ENCODE peak calls at places on chromosomes 6 and 20, in six cellular contexts. D is cerebellum; I is small intestine; B is HepG2; C is EH; L is activated CD8-positive, alpha-beta T cell treated with anti-CD3 and anti-CD28 coated beads for 36 hours. A is an unnamed sample.

GRCh38 chr20:19047040-19047950 is 165.1 kb upstream of the SLC24A3 start:
- DNase-seq in D (no peak), I (peak; percentile 77), B (no peak), C (no peak), L (no peak), A (no peak)

GRCh38 chr6:166772518-166772917 is 145.5 kb upstream of the RPS6KA2 start:
- DNase-seq in D (no peak), I (no peak), B (no peak), C (no peak), L (peak; percentile 21), A (no peak)

GRCh38 chr20:6081236-6081635 is 27.4 kb upstream of the LRRN4 start:
- DNase-seq in D (no peak), I (no peak), B (peak; percentile 26), C (peak; percentile 35), L (no peak), A (peak; percentile 73)

GRCh38 chr6:68876792-68877493 is 241.9 kb downstream of the ADGRB3 start:
- DNase-seq in D (no peak), I (peak; percentile 3), B (peak; percentile 3), C (peak; percentile 7), L (no peak), A (peak; percentile 29)

GRCh38 chr6:28269492-28269891 is 2.5 kb downstream of the ZSCAN26 start:
- DNase-seq in D (no peak), I (no peak), B (no peak), C (peak; percentile 89), L (no peak), A (peak; percentile 95)

GRCh38 chr6:156406688-156407087 is 370.5 kb upstream of the ARID1B start:
- DNase-seq in D (no peak), I (no peak), B (no peak), C (no peak), L (no peak), A (no peak)

GRCh38 chr6:157304840-157305675 is 18.3 kb downstream of the TMEM242 start:
- DNase-seq in D (no peak), I (peak; percentile 77), B (no peak), C (peak; percentile 73), L (no peak), A (no peak)

GRCh38 chr6:44699851-44700250 is 312.3 kb downstream of the CDC5L start:
- DNase-seq in D (no peak), I (no peak), B (no peak), C (no peak), L (no peak), A (no peak)

GRCh38 chr20:8057871-8058270 is 38.3 kb upstream of the TMX4 start:
- DNase-seq in D (no peak), I (no peak), B (no peak), C (no peak), L (no peak), A (no peak)

GRCh38 chr6:83378621-83379388 is 52.0 kb downstream of the ME1 start:
- DNase-seq in D (no peak), I (no peak), B (no peak), C (peak; percentile 78), L (no peak), A (peak; percentile 83)

GRCh38 chr6:114007451-114007953 is 36.6 kb upstream of the HDAC2 start:
- DNase-seq in D (no peak), I (no peak), B (no peak), C (no peak), L (peak; percentile 24), A (no peak)

GRCh38 chr6:12931639-12932038 is 215.1 kb downstream of the PHACTR1 start:
- DNase-seq in D (no peak), I (no peak), B (no peak), C (no peak), L (no peak), A (no peak)

GRCh38 chr6:22556298-22556697 is 13.1 kb upstream of the HDGFL1 start:
- DNase-seq in D (no peak), I (no peak), B (no peak), C (no peak), L (no peak), A (no peak)

GRCh38 chr6:117404548-117404947 is 21.2 kb downstream of the ROS1 start:
- DNase-seq in D (no peak), I (no peak), B (no peak), C (no peak), L (no peak), A (no peak)

GRCh38 chr6:163391983-163392382 is 22.5 kb upstream of the QKI start:
- DNase-seq in D (no peak), I (no peak), B (no peak), C (no peak), L (no peak), A (no peak)

GRCh38 chr20:8646026-8646425 is 422.9 kb upstream of the PLCB4 start:
- DNase-seq in D (no peak), I (no peak), B (no peak), C (peak; percentile 88), L (no peak), A (peak; percentile 75)

GRCh38 chr6:163711615-163712568 is 297.4 kb downstream of the QKI start:
- DNase-seq in D (peak; percentile 10), I (no peak), B (peak; percentile 11), C (peak; percentile 21), L (peak; percentile 4), A (peak; percentile 97)

GRCh38 chr20:8853805-8854338 is 215.0 kb upstream of the PLCB4 start:
- DNase-seq in D (peak; percentile 75), I (peak; percentile 62), B (peak; percentile 89), C (peak; percentile 88), L (peak; percentile 2), A (peak; percentile 84)

GRCh38 chr6:13615802-13616140 is 636 bp downstream of the NOL7 start:
- DNase-seq in D (no peak), I (peak; percentile 59), B (no peak), C (peak; percentile 57), L (peak; percentile 66), A (peak; percentile 43)

GRCh38 chr20:5168582-5169396 is 42.0 kb downstream of the CDS2 start:
- DNase-seq in D (no peak), I (no peak), B (no peak), C (peak; percentile 52), L (no peak), A (peak; percentile 47)

GRCh38 chr6:81451787-81452186 is 300.7 kb downstream of the TENT5A start:
- DNase-seq in D (no peak), I (peak; percentile 9), B (peak; percentile 69), C (peak; percentile 95), L (no peak), A (peak; percentile 95)